ENCODE peak calls at places on chromosomes 13 and 19, in seven cellular contexts. One of them, this sample, is unnamed.

GRCh38 chr13:50421457-50422130 is 406.4 kb downstream of the KCNRG start:
- DNase-seq in body of pancreas: no peak
- DNase-seq in NCI-H1417: peak; percentile 97
- DNase-seq in fibroblast of the aortic adventitia: no peak
- DNase-seq in MV-4-11: no peak
- DNase-seq in activated T-cell treated with anti-CD3 and anti-CD28 coated beads for 1 hour: no peak
- DNase-seq in T follicular helper cell: no peak
- DNase-seq in this sample: no peak

GRCh38 chr13:53694814-53695533 is 666.4 kb downstream of the OLFM4 start:
- DNase-seq in body of pancreas: no peak
- DNase-seq in NCI-H1417: no peak
- DNase-seq in fibroblast of the aortic adventitia: no peak
- DNase-seq in MV-4-11: no peak
- DNase-seq in activated T-cell treated with anti-CD3 and anti-CD28 coated beads for 1 hour: no peak
- DNase-seq in T follicular helper cell: no peak
- DNase-seq in this sample: no peak

GRCh38 chr19:14775855-14776254 is 2.5 kb downstream of the ADGRE2 start:
- DNase-seq in body of pancreas: no peak
- DNase-seq in NCI-H1417: no peak
- DNase-seq in fibroblast of the aortic adventitia: no peak
- DNase-seq in MV-4-11: peak; percentile 86
- DNase-seq in activated T-cell treated with anti-CD3 and anti-CD28 coated beads for 1 hour: no peak
- DNase-seq in T follicular helper cell: no peak
- DNase-seq in this sample: no peak

GRCh38 chr19:14318873-14319272 is 62.4 kb upstream of the ADGRE5 start:
- DNase-seq in body of pancreas: no peak
- DNase-seq in NCI-H1417: no peak
- DNase-seq in fibroblast of the aortic adventitia: no peak
- DNase-seq in MV-4-11: no peak
- DNase-seq in activated T-cell treated with anti-CD3 and anti-CD28 coated beads for 1 hour: no peak
- DNase-seq in T follicular helper cell: no peak
- DNase-seq in this sample: no peak

GRCh38 chr19:29528946-29529645 is 3.3 kb downstream of the VSTM2B start:
- DNase-seq in body of pancreas: no peak
- DNase-seq in NCI-H1417: no peak
- DNase-seq in fibroblast of the aortic adventitia: no peak
- DNase-seq in MV-4-11: no peak
- DNase-seq in activated T-cell treated with anti-CD3 and anti-CD28 coated beads for 1 hour: no peak
- DNase-seq in T follicular helper cell: no peak
- DNase-seq in this sample: no peak

GRCh38 chr13:32309812-32310706 is 5.1 kb downstream of the ZAR1L start:
- DNase-seq in body of pancreas: no peak
- DNase-seq in NCI-H1417: peak; percentile 24
- DNase-seq in fibroblast of the aortic adventitia: peak; percentile 85
- DNase-seq in MV-4-11: peak; percentile 69
- DNase-seq in activated T-cell treated with anti-CD3 and anti-CD28 coated beads for 1 hour: no peak
- DNase-seq in T follicular helper cell: no peak
- DNase-seq in this sample: peak; percentile 82

GRCh38 chr13:73325351-73326214 is 266.8 kb downstream of the KLF5 start:
- DNase-seq in body of pancreas: no peak
- DNase-seq in NCI-H1417: peak; percentile 31
- DNase-seq in fibroblast of the aortic adventitia: no peak
- DNase-seq in MV-4-11: no peak
- DNase-seq in activated T-cell treated with anti-CD3 and anti-CD28 coated beads for 1 hour: no peak
- DNase-seq in T follicular helper cell: no peak
- DNase-seq in this sample: no peak

GRCh38 chr13:80116107-80116506 is 224.8 kb downstream of the SPRY2 start:
- DNase-seq in body of pancreas: no peak
- DNase-seq in NCI-H1417: no peak
- DNase-seq in fibroblast of the aortic adventitia: peak; percentile 85
- DNase-seq in MV-4-11: no peak
- DNase-seq in activated T-cell treated with anti-CD3 and anti-CD28 coated beads for 1 hour: no peak
- DNase-seq in T follicular helper cell: no peak
- DNase-seq in this sample: peak; percentile 63

GRCh38 chr19:48196933-48197665 is 26.6 kb downstream of the ZSWIM9 start:
- DNase-seq in body of pancreas: no peak
- DNase-seq in NCI-H1417: no peak
- DNase-seq in fibroblast of the aortic adventitia: no peak
- DNase-seq in MV-4-11: no peak
- DNase-seq in activated T-cell treated with anti-CD3 and anti-CD28 coated beads for 1 hour: no peak
- DNase-seq in T follicular helper cell: no peak
- DNase-seq in this sample: peak; percentile 80

GRCh38 chr19:38974599-38975213 is 836 bp downstream of the FBXO17 start:
- DNase-seq in body of pancreas: no peak
- DNase-seq in NCI-H1417: no peak
- DNase-seq in fibroblast of the aortic adventitia: peak; percentile 35
- DNase-seq in MV-4-11: no peak
- DNase-seq in activated T-cell treated with anti-CD3 and anti-CD28 coated beads for 1 hour: no peak
- DNase-seq in T follicular helper cell: no peak
- DNase-seq in this sample: peak; percentile 30

GRCh38 chr19:592101-592500 is 2.4 kb downstream of the HCN2 start:
- DNase-seq in body of pancreas: no peak
- DNase-seq in NCI-H1417: no peak
- DNase-seq in fibroblast of the aortic adventitia: no peak
- DNase-seq in MV-4-11: no peak
- DNase-seq in activated T-cell treated with anti-CD3 and anti-CD28 coated beads for 1 hour: no peak
- DNase-seq in T follicular helper cell: no peak
- DNase-seq in this sample: no peak

GRCh38 chr13:33207616-33207964 is 78.0 kb downstream of the STARD13 start:
- DNase-seq in body of pancreas: no peak
- DNase-seq in NCI-H1417: no peak
- DNase-seq in fibroblast of the aortic adventitia: peak; percentile 90
- DNase-seq in MV-4-11: peak; percentile 72
- DNase-seq in activated T-cell treated with anti-CD3 and anti-CD28 coated beads for 1 hour: no peak
- DNase-seq in T follicular helper cell: no peak
- DNase-seq in this sample: peak; percentile 95

GRCh38 chr19:11291991-11292390 is 4.0 kb upstream of the TSPAN16 start:
- DNase-seq in body of pancreas: no peak
- DNase-seq in NCI-H1417: no peak
- DNase-seq in fibroblast of the aortic adventitia: no peak
- DNase-seq in MV-4-11: peak; percentile 23
- DNase-seq in activated T-cell treated with anti-CD3 and anti-CD28 coated beads for 1 hour: no peak
- DNase-seq in T follicular helper cell: no peak
- DNase-seq in this sample: no peak

GRCh38 chr19:35437152-35437951 is 10.7 kb upstream of the FFAR2 start:
- DNase-seq in body of pancreas: no peak
- DNase-seq in NCI-H1417: no peak
- DNase-seq in fibroblast of the aortic adventitia: peak; percentile 3
- DNase-seq in MV-4-11: no peak
- DNase-seq in activated T-cell treated with anti-CD3 and anti-CD28 coated beads for 1 hour: no peak
- DNase-seq in T follicular helper cell: no peak
- DNase-seq in this sample: peak; percentile 35

GRCh38 chr13:50916701-50917184 is 7.2 kb downstream of the RNASEH2B start:
- DNase-seq in body of pancreas: no peak
- DNase-seq in NCI-H1417: no peak
- DNase-seq in fibroblast of the aortic adventitia: no peak
- DNase-seq in MV-4-11: peak; percentile 97
- DNase-seq in activated T-cell treated with anti-CD3 and anti-CD28 coated beads for 1 hour: no peak
- DNase-seq in T follicular helper cell: no peak
- DNase-seq in this sample: no peak

GRCh38 chr19:15769586-15769985 is 17.9 kb upstream of the OR10H5 start:
- DNase-seq in body of pancreas: no peak
- DNase-seq in NCI-H1417: no peak
- DNase-seq in fibroblast of the aortic adventitia: no peak
- DNase-seq in MV-4-11: peak; percentile 6
- DNase-seq in activated T-cell treated with anti-CD3 and anti-CD28 coated beads for 1 hour: no peak
- DNase-seq in T follicular helper cell: no peak
- DNase-seq in this sample: no peak

GRCh38 chr13:97889803-97890202 is 63.7 kb upstream of the IPO5 start:
- DNase-seq in body of pancreas: no peak
- DNase-seq in NCI-H1417: no peak
- DNase-seq in fibroblast of the aortic adventitia: peak; percentile 20
- DNase-seq in MV-4-11: no peak
- DNase-seq in activated T-cell treated with anti-CD3 and anti-CD28 coated beads for 1 hour: no peak
- DNase-seq in T follicular helper cell: no peak
- DNase-seq in this sample: no peak

GRCh38 chr19:38037151-38037611 is 130.2 kb downstream of the SIPA1L3 start:
- DNase-seq in body of pancreas: no peak
- DNase-seq in NCI-H1417: peak; percentile 86
- DNase-seq in fibroblast of the aortic adventitia: no peak
- DNase-seq in MV-4-11: no peak
- DNase-seq in activated T-cell treated with anti-CD3 and anti-CD28 coated beads for 1 hour: no peak
- DNase-seq in T follicular helper cell: no peak
- DNase-seq in this sample: no peak

GRCh38 chr19:36115453-36116343 is at the start of gene TBCB:
- DNase-seq in body of pancreas: no peak
- DNase-seq in NCI-H1417: no peak
- DNase-seq in fibroblast of the aortic adventitia: peak; percentile 29
- DNase-seq in MV-4-11: no peak
- DNase-seq in activated T-cell treated with anti-CD3 and anti-CD28 coated beads for 1 hour: peak; percentile 93
- DNase-seq in T follicular helper cell: peak; percentile 85
- DNase-seq in this sample: peak; percentile 25

GRCh38 chr19:10320602-10321416 is 5.0 kb upstream of the FDX2 start:
- DNase-seq in body of pancreas: no peak
- DNase-seq in NCI-H1417: no peak
- DNase-seq in fibroblast of the aortic adventitia: no peak
- DNase-seq in MV-4-11: no peak
- DNase-seq in activated T-cell treated with anti-CD3 and anti-CD28 coated beads for 1 hour: no peak
- DNase-seq in T follicular helper cell: no peak
- DNase-seq in this sample: no peak

GRCh38 chr19:21677696-21678418 is 89.5 kb downstream of the ZNF100 start:
- DNase-seq in body of pancreas: peak; percentile 18
- DNase-seq in NCI-H1417: no peak
- DNase-seq in fibroblast of the aortic adventitia: no peak
- DNase-seq in MV-4-11: no peak
- DNase-seq in activated T-cell treated with anti-CD3 and anti-CD28 coated beads for 1 hour: no peak
- DNase-seq in T follicular helper cell: no peak
- DNase-seq in this sample: no peak

GRCh38 chr13:73201601-73202000 is 142.8 kb downstream of the KLF5 start:
- DNase-seq in body of pancreas: no peak
- DNase-seq in NCI-H1417: no peak
- DNase-seq in fibroblast of the aortic adventitia: no peak
- DNase-seq in MV-4-11: no peak
- DNase-seq in activated T-cell treated with anti-CD3 and anti-CD28 coated beads for 1 hour: no peak
- DNase-seq in T follicular helper cell: no peak
- DNase-seq in this sample: no peak

GRCh38 chr19:6930190-6930589 is 42.8 kb downstream of the ADGRE1 start:
- DNase-seq in body of pancreas: no peak
- DNase-seq in NCI-H1417: no peak
- DNase-seq in fibroblast of the aortic adventitia: no peak
- DNase-seq in MV-4-11: no peak
- DNase-seq in activated T-cell treated with anti-CD3 and anti-CD28 coated beads for 1 hour: no peak
- DNase-seq in T follicular helper cell: no peak
- DNase-seq in this sample: no peak

GRCh38 chr19:13058951-13059660 is 43.6 kb downstream of the LYL1 start:
- DNase-seq in body of pancreas: no peak
- DNase-seq in NCI-H1417: peak; percentile 28
- DNase-seq in fibroblast of the aortic adventitia: no peak
- DNase-seq in MV-4-11: no peak
- DNase-seq in activated T-cell treated with anti-CD3 and anti-CD28 coated beads for 1 hour: no peak
- DNase-seq in T follicular helper cell: no peak
- DNase-seq in this sample: no peak

GRCh38 chr19:7489609-7490044 is 792 bp upstream of the PEX11G start:
- DNase-seq in body of pancreas: no peak
- DNase-seq in NCI-H1417: no peak
- DNase-seq in fibroblast of the aortic adventitia: no peak
- DNase-seq in MV-4-11: no peak
- DNase-seq in activated T-cell treated with anti-CD3 and anti-CD28 coated beads for 1 hour: no peak
- DNase-seq in T follicular helper cell: no peak
- DNase-seq in this sample: no peak

GRCh38 chr13:94335786-94336357 is 143.6 kb downstream of the DCT start:
- DNase-seq in body of pancreas: no peak
- DNase-seq in NCI-H1417: no peak
- DNase-seq in fibroblast of the aortic adventitia: no peak
- DNase-seq in MV-4-11: no peak
- DNase-seq in activated T-cell treated with anti-CD3 and anti-CD28 coated beads for 1 hour: no peak
- DNase-seq in T follicular helper cell: no peak
- DNase-seq in this sample: no peak

GRCh38 chr19:51607077-51607476 is 23.1 kb downstream of the SIGLEC5 start:
- DNase-seq in body of pancreas: no peak
- DNase-seq in NCI-H1417: no peak
- DNase-seq in fibroblast of the aortic adventitia: no peak
- DNase-seq in MV-4-11: peak; percentile 86
- DNase-seq in activated T-cell treated with anti-CD3 and anti-CD28 coated beads for 1 hour: no peak
- DNase-seq in T follicular helper cell: no peak
- DNase-seq in this sample: no peak

GRCh38 chr19:38412491-38412890 is 9.6 kb downstream of the FAM98C start:
- DNase-seq in body of pancreas: no peak
- DNase-seq in NCI-H1417: no peak
- DNase-seq in fibroblast of the aortic adventitia: no peak
- DNase-seq in MV-4-11: no peak
- DNase-seq in activated T-cell treated with anti-CD3 and anti-CD28 coated beads for 1 hour: no peak
- DNase-seq in T follicular helper cell: no peak
- DNase-seq in this sample: no peak

GRCh38 chr19:35211545-35212230 is 16.9 kb downstream of the FAM187B start:
- DNase-seq in body of pancreas: no peak
- DNase-seq in NCI-H1417: no peak
- DNase-seq in fibroblast of the aortic adventitia: no peak
- DNase-seq in MV-4-11: peak; percentile 34
- DNase-seq in activated T-cell treated with anti-CD3 and anti-CD28 coated beads for 1 hour: peak; percentile 59
- DNase-seq in T follicular helper cell: peak; percentile 78
- DNase-seq in this sample: no peak

GRCh38 chr13:100657881-100658315 is 16.7 kb downstream of the TMTC4 start:
- DNase-seq in body of pancreas: no peak
- DNase-seq in NCI-H1417: no peak
- DNase-seq in fibroblast of the aortic adventitia: no peak
- DNase-seq in MV-4-11: no peak
- DNase-seq in activated T-cell treated with anti-CD3 and anti-CD28 coated beads for 1 hour: no peak
- DNase-seq in T follicular helper cell: no peak
- DNase-seq in this sample: no peak

GRCh38 chr13:30972888-30973377 is 40.5 kb downstream of the TEX26 start:
- DNase-seq in body of pancreas: no peak
- DNase-seq in NCI-H1417: no peak
- DNase-seq in fibroblast of the aortic adventitia: no peak
- DNase-seq in MV-4-11: no peak
- DNase-seq in activated T-cell treated with anti-CD3 and anti-CD28 coated beads for 1 hour: no peak
- DNase-seq in T follicular helper cell: no peak
- DNase-seq in this sample: peak; percentile 26

GRCh38 chr13:100633461-100633860 is 41.1 kb downstream of the TMTC4 start:
- DNase-seq in body of pancreas: no peak
- DNase-seq in NCI-H1417: no peak
- DNase-seq in fibroblast of the aortic adventitia: peak; percentile 94
- DNase-seq in MV-4-11: no peak
- DNase-seq in activated T-cell treated with anti-CD3 and anti-CD28 coated beads for 1 hour: no peak
- DNase-seq in T follicular helper cell: no peak
- DNase-seq in this sample: peak; percentile 91

GRCh38 chr19:27676334-27676733 is 1536.6 kb downstream of the UQCRFS1 start:
- DNase-seq in body of pancreas: no peak
- DNase-seq in NCI-H1417: no peak
- DNase-seq in fibroblast of the aortic adventitia: no peak
- DNase-seq in MV-4-11: no peak
- DNase-seq in activated T-cell treated with anti-CD3 and anti-CD28 coated beads for 1 hour: no peak
- DNase-seq in T follicular helper cell: no peak
- DNase-seq in this sample: no peak

GRCh38 chr19:34962945-34963530 is 991 bp downstream of the ZNF792 start:
- DNase-seq in body of pancreas: no peak
- DNase-seq in NCI-H1417: no peak
- DNase-seq in fibroblast of the aortic adventitia: no peak
- DNase-seq in MV-4-11: no peak
- DNase-seq in activated T-cell treated with anti-CD3 and anti-CD28 coated beads for 1 hour: no peak
- DNase-seq in T follicular helper cell: no peak
- DNase-seq in this sample: peak; percentile 26

GRCh38 chr19:50432221-50432626 is 468 bp upstream of the MYBPC2 start:
- DNase-seq in body of pancreas: no peak
- DNase-seq in NCI-H1417: peak; percentile 50
- DNase-seq in fibroblast of the aortic adventitia: no peak
- DNase-seq in MV-4-11: no peak
- DNase-seq in activated T-cell treated with anti-CD3 and anti-CD28 coated beads for 1 hour: no peak
- DNase-seq in T follicular helper cell: no peak
- DNase-seq in this sample: peak; percentile 5

This sample was measured in fibroblast of pulmonary artery.